ENCODE peak calls at places on chromosomes 7 and 10, in seven cellular contexts. W is trophoblast cell, I is IMR-90, F is H9, P is mesenchymal stem cell, Q is neuronal stem cell, J is H1. M is an unnamed sample.

GRCh38 chr7:17374157-17374556 is 75.7 kb downstream of the AHR start:
- DNase-seq in W (no peak), I (no peak), F (no peak), P (no peak), Q (no peak), J (no peak), M (no peak)

GRCh38 chr10:114489521-114490310 is 85.4 kb upstream of the AFAP1L2 start:
- DNase-seq in W (no peak), I (no peak), F (peak; percentile 75), P (no peak), Q (peak; percentile 63), J (no peak), M (peak; percentile 62)

GRCh38 chr10:9786576-9786975 is 1231.1 kb upstream of the CELF2 start:
- DNase-seq in W (no peak), I (peak; percentile 77), F (no peak), P (peak; percentile 13), Q (no peak), J (no peak), M (no peak)

GRCh38 chr7:81618400-81619014 is 151.3 kb downstream of the HGF start:
- DNase-seq in W (peak; percentile 32), I (peak; percentile 98), F (no peak), P (peak; percentile 97), Q (no peak), J (no peak), M (peak; percentile 70)

GRCh38 chr7:88344956-88345832 is 38.5 kb upstream of the STEAP4 start:
- DNase-seq in W (peak; percentile 66), I (no peak), F (peak; percentile 70), P (no peak), Q (peak; percentile 23), J (peak; percentile 58), M (peak; percentile 67)

GRCh38 chr7:41886906-41887311 is 184.0 kb upstream of the INHBA start:
- DNase-seq in W (no peak), I (peak; percentile 98), F (peak; percentile 52), P (peak; percentile 88), Q (no peak), J (no peak), M (peak; percentile 70)

GRCh38 chr7:107658467-107658866 is 2.2 kb upstream of the SLC26A4 start:
- DNase-seq in W (no peak), I (no peak), F (no peak), P (no peak), Q (no peak), J (no peak), M (no peak)

GRCh38 chr10:96987842-96988175 is 155.7 kb downstream of the LCOR start:
- DNase-seq in W (peak; percentile 97), I (peak; percentile 59), F (no peak), P (no peak), Q (no peak), J (no peak), M (no peak)

GRCh38 chr7:150738092-150739044 is 1.1 kb downstream of the GIMAP5 start:
- DNase-seq in W (peak; percentile 84), I (no peak), F (no peak), P (no peak), Q (no peak), J (no peak), M (no peak)

GRCh38 chr10:24811906-24812305 is 88.2 kb upstream of the ARHGAP21 start:
- DNase-seq in W (peak; percentile 32), I (no peak), F (no peak), P (no peak), Q (no peak), J (no peak), M (peak; percentile 16)

GRCh38 chr10:69061305-69062161 is 26.4 kb upstream of the SRGN start:
- DNase-seq in W (peak; percentile 89), I (peak; percentile 100), F (no peak), P (peak; percentile 99), Q (no peak), J (no peak), M (no peak)

GRCh38 chr7:73732397-73732796 is 6.2 kb downstream of the ABHD11 start:
- DNase-seq in W (no peak), I (no peak), F (no peak), P (no peak), Q (no peak), J (no peak), M (no peak)

GRCh38 chr7:41110186-41110585 is 592.7 kb downstream of the INHBA start:
- DNase-seq in W (peak; percentile 91), I (peak; percentile 78), F (no peak), P (peak; percentile 33), Q (no peak), J (no peak), M (no peak)

GRCh38 chr10:85580585-85580984 is 786.0 kb downstream of the GRID1 start:
- DNase-seq in W (no peak), I (no peak), F (no peak), P (no peak), Q (no peak), J (no peak), M (no peak)

GRCh38 chr7:139669106-139670061 is 108.4 kb downstream of the HIPK2 start:
- DNase-seq in W (no peak), I (no peak), F (no peak), P (peak; percentile 47), Q (no peak), J (no peak), M (no peak)

GRCh38 chr10:7027913-7028808 is 382.7 kb downstream of the SFMBT2 start:
- DNase-seq in W (no peak), I (peak; percentile 43), F (no peak), P (peak; percentile 61), Q (no peak), J (no peak), M (no peak)

GRCh38 chr7:55464422-55464821 is 99.3 kb downstream of the LANCL2 start:
- DNase-seq in W (peak; percentile 13), I (peak; percentile 40), F (no peak), P (no peak), Q (no peak), J (no peak), M (no peak)

GRCh38 chr10:114010316-114010715 is 33.4 kb upstream of the ADRB1 start:
- DNase-seq in W (peak; percentile 89), I (no peak), F (no peak), P (no peak), Q (no peak), J (no peak), M (no peak)

GRCh38 chr10:35555962-35556930 is 48.9 kb upstream of the GJD4 start:
- DNase-seq in W (no peak), I (no peak), F (no peak), P (no peak), Q (no peak), J (no peak), M (no peak)

GRCh38 chr7:157153260-157153659 is 14.5 kb downstream of the UBE3C start:
- DNase-seq in W (no peak), I (no peak), F (no peak), P (no peak), Q (no peak), J (no peak), M (no peak)
- H3K4me1 ChIP-seq in W (no peaks in the 10 kb centered on the region), I (peaks cover 6% of the 10 kb centered on the region), F (peaks cover 3% of the 10 kb centered on the region), P (peaks cover 18% of the 10 kb centered on the region), Q (peaks cover 13% of the 10 kb centered on the region), J (peaks cover 4% of the 10 kb centered on the region), M (peaks cover 10% of the 10 kb centered on the region)

GRCh38 chr7:1283337-1283736 is 50.7 kb downstream of the UNCX start:
- DNase-seq in W (no peak), I (no peak), F (no peak), P (no peak), Q (no peak), J (no peak), M (no peak)
- H4K8ac ChIP-seq in W (no peak overlapping the region), I (no peak overlapping the region), F (no peak overlapping the region), P (no peak overlapping the region), Q (no peak overlapping the region), J (no peak overlapping the region), M (no peak overlapping the region)

DNA sequence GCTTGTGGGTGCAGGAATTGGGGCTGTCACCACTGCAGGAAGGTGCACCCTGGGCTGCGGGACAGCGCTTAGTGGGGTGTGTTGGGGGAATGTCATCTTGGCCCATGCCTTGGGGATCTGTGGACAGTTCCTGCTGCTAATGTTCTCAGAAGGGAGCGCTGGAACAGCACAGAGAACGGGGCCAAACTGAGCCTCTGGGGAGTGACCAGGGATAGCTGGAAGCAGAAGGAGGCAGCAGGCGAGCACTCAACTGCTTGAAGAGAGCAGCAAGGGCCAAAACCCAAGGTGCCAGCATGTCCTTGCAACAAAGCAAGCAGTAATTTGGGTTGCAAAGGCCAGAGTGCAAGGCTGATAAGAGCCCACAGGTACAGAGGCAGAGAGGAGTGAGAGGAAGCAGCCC is 31.3 kb upstream of the WDFY4 start:
- DNase-seq in W (no peak), I (no peak), F (no peak), P (no peak), Q (no peak), J (no peak), M (no peak)
- H3K4me1 ChIP-seq in W (peaks cover 7% of the 10 kb centered on the region), I (peaks cover 7% of the 10 kb centered on the region), F (no peaks in the 10 kb centered on the region), P (peaks cover 19% of the 10 kb centered on the region), Q (no peaks in the 10 kb centered on the region), J (peaks cover 7% of the 10 kb centered on the region), M (no peaks in the 10 kb centered on the region)

DNA sequence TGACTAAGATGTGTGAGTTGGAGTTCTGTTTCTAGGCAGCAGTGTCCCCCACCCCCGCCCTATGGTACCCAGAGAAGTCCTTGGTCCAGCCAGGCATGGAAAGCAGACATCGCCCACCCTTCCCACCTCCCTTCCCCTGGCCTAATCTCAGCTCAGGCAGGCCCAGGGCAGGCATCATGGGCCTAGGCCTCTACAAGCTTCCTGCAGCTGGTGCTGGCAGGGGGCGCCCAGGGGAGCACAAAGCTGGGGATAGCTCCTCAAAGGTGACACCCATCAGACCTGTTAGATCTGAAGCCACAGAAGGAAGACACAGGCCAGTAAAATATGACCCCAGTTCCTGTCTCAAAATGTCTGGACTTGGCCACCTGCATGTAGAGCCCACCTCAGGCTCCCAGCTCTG is 18.9 kb upstream of the UNC5B start:
- DNase-seq in W (no peak), I (no peak), F (no peak), P (no peak), Q (no peak), J (no peak), M (no peak)
- H4K8ac ChIP-seq in W (no peak overlapping the region), I (no peak overlapping the region), F (no peak overlapping the region), P (no peak overlapping the region), Q (no peak overlapping the region), J (no peak overlapping the region), M (no peak overlapping the region)

GRCh38 chr10:132389631-132390454 is 7.2 kb upstream of the PWWP2B start:
- DNase-seq in W (no peak), I (no peak), F (peak; percentile 77), P (no peak), Q (no peak), J (no peak), M (no peak)
- H3K4me1 ChIP-seq in W (peaks cover 20% of the 10 kb centered on the region), I (peaks cover 10% of the 10 kb centered on the region), F (no peaks in the 10 kb centered on the region), P (peaks cover 22% of the 10 kb centered on the region), Q (no peaks in the 10 kb centered on the region), J (peaks cover 7% of the 10 kb centered on the region), M (no peaks in the 10 kb centered on the region)

GRCh38 chr10:52347327-52347667 is 33.2 kb downstream of the DKK1 start:
- DNase-seq in W (no peak), I (no peak), F (no peak), P (no peak), Q (no peak), J (no peak), M (no peak)
- H4K8ac ChIP-seq in W (no peak overlapping the region), I (no peak overlapping the region), F (no peak overlapping the region), P (no peak overlapping the region), Q (peak overlapping the region; percentile 50), J (no peak overlapping the region), M (no peak overlapping the region)

M was measured in mesendoderm.